ENCODE peak calls at places on chromosomes 1 and 21, in four cellular contexts. W, K, Q and A are unnamed samples. For H3K79me2, the result is how much of the 10 kb centered on the place peaks cover.

GRCh38 chr1:20322081-20322824 is 31.6 kb downstream of the VWA5B1 start:
- DNase-seq in W (no peak), K (no peak), Q (no peak), A (no peak)

GRCh38 chr1:3217887-3218679 is 149.1 kb downstream of the PRDM16 start:
- DNase-seq in W (no peak), K (no peak), Q (no peak), A (no peak)

GRCh38 chr21:36965720-36966065 is 776 bp downstream of the HLCS start:
- DNase-seq in W (no peak), K (no peak), Q (no peak), A (no peak)

GRCh38 chr1:92900539-92900938 is 60.7 kb downstream of the DIPK1A start:
- DNase-seq in W (no peak), K (no peak), Q (no peak), A (no peak)

GRCh38 chr1:6185151-6185550 is 5.0 kb upstream of the CHD5 start:
- DNase-seq in W (no peak), K (no peak), Q (no peak), A (no peak)

GRCh38 chr1:66003690-66004089 is 211.0 kb downstream of the PDE4B start:
- DNase-seq in W (no peak), K (no peak), Q (no peak), A (no peak)

GRCh38 chr1:156838972-156839371 is 19.9 kb downstream of the INSRR start:
- DNase-seq in W (peak), K (peak), Q (no peak), A (no peak)

GRCh38 chr1:216665381-216665780 is 57.8 kb downstream of the ESRRG start:
- DNase-seq in W (no peak), K (no peak), Q (no peak), A (no peak)

GRCh38 chr1:115402753-115403184 is 64.7 kb upstream of the NGF start:
- DNase-seq in W (no peak), K (no peak), Q (no peak), A (no peak)

GRCh38 chr1:158115126-158115525 is 65.6 kb upstream of the CD1D start:
- DNase-seq in W (no peak), K (no peak), Q (no peak), A (no peak)

GRCh38 chr1:55381491-55381890 is 166.3 kb upstream of the USP24 start:
- DNase-seq in W (no peak), K (no peak), Q (no peak), A (no peak)

GRCh38 chr1:40653851-40654537 is 11.5 kb downstream of the RIMS3 start:
- DNase-seq in W (peak), K (peak), Q (no peak), A (no peak)

GRCh38 chr1:25128168-25128621 is 104.1 kb downstream of the SYF2 start:
- DNase-seq in W (no peak), K (no peak), Q (no peak), A (no peak)

GRCh38 chr1:37071829-37072228 is 37.5 kb upstream of the GRIK3 start:
- DNase-seq in W (no peak), K (no peak), Q (no peak), A (no peak)

GRCh38 chr1:1797731-1798341 is 19.6 kb upstream of the NADK start:
- DNase-seq in W (no peak), K (no peak), Q (no peak), A (no peak)

GRCh38 chr1:236280438-236281285 is 1.1 kb downstream of the ERO1B start:
- DNase-seq in W (no peak), K (peak), Q (no peak), A (no peak)

GRCh38 chr1:180581635-180582039 is 22.9 kb downstream of the OVAAL start:
- DNase-seq in W (peak), K (no peak), Q (no peak), A (no peak)

GRCh38 chr1:27413004-27413403 is 20.6 kb downstream of the GPR3 start:
- DNase-seq in W (no peak), K (no peak), Q (no peak), A (no peak)

GRCh38 chr1:27418786-27419185 is 26.4 kb downstream of the GPR3 start:
- DNase-seq in W (no peak), K (no peak), Q (no peak), A (no peak)

GRCh38 chr1:27416387-27417111 is 24.1 kb downstream of the GPR3 start:
- DNase-seq in W (peak), K (peak), Q (peak), A (peak)

GRCh38 chr1:27423701-27424100 is 31.3 kb downstream of the GPR3 start:
- DNase-seq in W (no peak), K (no peak), Q (no peak), A (no peak)

GRCh38 chr1:27418326-27418761 is 25.9 kb downstream of the GPR3 start:
- DNase-seq in W (no peak), K (no peak), Q (no peak), A (no peak)
- TF ChIP-seq POLR2AphosphoS5 in W (no peak), K (no peak), Q (no peak), A (no peak)

DNA sequence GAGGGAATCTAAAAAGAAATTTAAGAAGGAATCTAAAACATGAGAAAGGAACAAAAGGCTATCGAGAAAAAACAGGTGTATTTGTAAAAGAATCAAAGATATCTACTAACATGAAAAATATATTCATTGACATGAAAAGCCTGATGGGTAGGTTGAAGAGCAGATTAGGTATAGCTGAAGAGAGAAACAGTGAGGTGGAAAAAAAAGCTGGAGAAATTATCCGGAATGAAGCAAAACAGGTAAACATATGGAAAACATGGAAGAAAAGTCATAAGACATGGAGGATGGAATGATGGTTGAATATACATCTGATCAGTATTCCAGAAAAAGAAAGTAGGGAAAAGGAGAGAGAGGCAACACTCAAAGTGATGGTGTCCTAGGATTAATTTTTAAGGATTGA is 9.6 kb downstream of the EVA1C start:
- DNase-seq in W (no peak), K (no peak), Q (no peak), A (no peak)
- H3K79me2 ChIP-seq in W (under half), K (half or more), Q (under half), A (half or more)

GRCh38 chr1:175168782-175169181 is 23.8 kb downstream of the KIAA0040 start:
- DNase-seq in W (no peak), K (no peak), Q (no peak), A (no peak)

GRCh38 chr1:175172503-175172902 is 20.1 kb downstream of the KIAA0040 start:
- DNase-seq in W (no peak), K (no peak), Q (no peak), A (no peak)

GRCh38 chr1:175166746-175167145 is 25.8 kb downstream of the KIAA0040 start:
- DNase-seq in W (no peak), K (no peak), Q (no peak), A (no peak)

GRCh38 chr1:175171214-175171913 is 21.2 kb downstream of the KIAA0040 start:
- DNase-seq in W (peak), K (no peak), Q (no peak), A (no peak)

GRCh38 chr1:175169305-175170018 is 23.1 kb downstream of the KIAA0040 start:
- DNase-seq in W (no peak), K (no peak), Q (no peak), A (peak)
- TF ChIP-seq ELF1 in W (no peak), K (no peak), Q (no peak), A (no peak)

GRCh38 chr21:42524341-42525227 is 10.9 kb downstream of the SLC37A1 start:
- DNase-seq in W (no peak), K (no peak), Q (peak), A (no peak)
- TF ChIP-seq POLR2AphosphoS5 in W (no peak), K (no peak), Q (no peak), A (no peak)

GRCh38 chr1:192635939-192636338 is at the start of gene RGS13:
- DNase-seq in W (no peak), K (no peak), Q (no peak), A (no peak)

GRCh38 chr1:192633533-192634258 is 2.3 kb upstream of the RGS13 start:
- DNase-seq in W (no peak), K (no peak), Q (no peak), A (peak)

GRCh38 chr1:192632641-192633532 is 3.1 kb upstream of the RGS13 start:
- DNase-seq in W (no peak), K (no peak), Q (peak), A (no peak)

GRCh38 chr1:192632188-192632587 is 3.8 kb upstream of the RGS13 start:
- DNase-seq in W (no peak), K (no peak), Q (no peak), A (no peak)

GRCh38 chr1:192635041-192635440 is 906 bp upstream of the RGS13 start:
- DNase-seq in W (no peak), K (no peak), Q (no peak), A (no peak)
- H3K79me2 ChIP-seq in W (under half), K (under half), Q (under half), A (under half)

GRCh38 chr1:14300991-14301703 is 297.3 kb upstream of the KAZN start:
- DNase-seq in W (no peak), K (peak), Q (no peak), A (no peak)
- TF ChIP-seq ELF1 in W (no peak), K (no peak), Q (no peak), A (no peak)